ENCODE peak calls at places on chromosomes 1 and 21, in nine cellular contexts. V is left lobe of liver; M is Right ventricle myocardium superior; Y is NCI-H1930; U is stimulated activated CD4-positive, alpha-beta T cell treated with anti-CD3 and anti-CD28 coated beads, TNF-alpha, amount 100 ng/mL, for 1 hour; I is DMS53; L is NCI-H82; P is dorsolateral prefrontal cortex; H is H9. N is an unnamed sample.

GRCh38 chr1:6805004-6805416 is 19.8 kb downstream of the CAMTA1 start:
- DNase-seq in I (no peak), P (no peak), L (peak), H (no peak), U (no peak), Y (no peak), V (no peak), M (no peak), N (no peak)

GRCh38 chr1:218299416-218299815 is 14.3 kb downstream of the RRP15 start:
- DNase-seq in Y (no peak), L (peak), M (no peak), U (no peak), V (no peak), H (no peak), I (peak), P (no peak), N (no peak)

GRCh38 chr1:193211539-193211938 is 25.1 kb upstream of the B3GALT2 start:
- DNase-seq in P (no peak), V (no peak), U (no peak), L (no peak), M (no peak), Y (no peak), H (no peak), I (no peak), N (no peak)

GRCh38 chr21:29939859-29940245 is at the start of gene GRIK1:
- DNase-seq in L (peak), Y (no peak), H (peak), P (no peak), M (no peak), V (no peak), U (no peak), I (peak), N (no peak)

GRCh38 chr1:2300851-2301606 is 72.9 kb downstream of the SKI start:
- DNase-seq in H (no peak), Y (no peak), P (peak), V (no peak), U (peak), L (no peak), I (no peak), M (peak), N (peak)

GRCh38 chr1:3651939-3652537 is at the start of gene TP73:
- DNase-seq in P (peak), L (peak), V (no peak), Y (peak), M (peak), I (peak), H (no peak), U (no peak), N (peak)

GRCh38 chr1:9520411-9520810 is 18.9 kb upstream of the SLC25A33 start:
- DNase-seq in L (peak), I (no peak), H (no peak), P (no peak), M (no peak), V (no peak), U (no peak), Y (no peak), N (no peak)

GRCh38 chr1:23807453-23807852 is 6.9 kb upstream of the GALE start:
- DNase-seq in M (no peak), I (no peak), U (no peak), P (no peak), V (no peak), Y (no peak), L (no peak), H (no peak), N (no peak)

GRCh38 chr1:91617242-91617837 is 116.7 kb downstream of the CDC7 start:
- DNase-seq in H (peak), P (peak), M (peak), U (no peak), Y (no peak), I (peak), V (peak), L (peak), N (peak)

GRCh38 chr1:200260587-200261335 is 149.1 kb downstream of the ZNF281 start:
- DNase-seq in U (no peak), H (no peak), I (no peak), L (no peak), V (no peak), M (no peak), Y (no peak), P (no peak), N (no peak)

N was measured in heart right ventricle.